ENCODE peak calls at places on chromosomes 12 and 14, in six cellular contexts. I is tibial nerve, Q is upper lobe of left lung, D is testis, J is H1, C is adrenal gland. S is an unnamed sample.

GRCh38 chr12:100826323-100826722 is 31.7 kb downstream of the ANO4 start:
- DNase-seq in J (no peak), C (peak), D (peak), Q (no peak), I (peak), S (no peak)

GRCh38 chr12:87599459-87599858 is 429.7 kb downstream of the C12orf50 start:
- DNase-seq in D (no peak), I (no peak), C (no peak), J (no peak), Q (no peak), S (no peak)

GRCh38 chr12:34301251-34302130 is 279.2 kb downstream of the ALG10 start:
- DNase-seq in I (no peak), J (no peak), Q (peak), C (no peak), D (no peak), S (no peak)

GRCh38 chr12:128695697-128696096 is 128.1 kb downstream of the SLC15A4 start:
- DNase-seq in J (no peak), I (no peak), C (no peak), D (no peak), Q (peak), S (no peak)

GRCh38 chr12:28652239-28652638 is 462.0 kb downstream of the CCDC91 start:
- DNase-seq in Q (no peak), C (no peak), D (no peak), I (no peak), J (no peak), S (no peak)

GRCh38 chr12:52633383-52633782 is 15.0 kb upstream of the KRT73 start:
- DNase-seq in D (no peak), C (no peak), I (no peak), Q (no peak), J (no peak), S (no peak)

GRCh38 chr12:130504110-130504835 is 166.6 kb downstream of the PIWIL1 start:
- DNase-seq in J (no peak), Q (no peak), I (no peak), C (no peak), D (no peak), S (no peak)

GRCh38 chr12:32995623-32996022 is 99.0 kb upstream of the PKP2 start:
- DNase-seq in D (no peak), J (no peak), C (no peak), Q (no peak), I (no peak), S (no peak)

GRCh38 chr14:21525995-21526671 is at the start of gene SALL2:
- DNase-seq in C (peak), I (peak), D (peak), Q (peak), J (peak), S (peak)

GRCh38 chr12:124390442-124391116 is 95.7 kb downstream of the RFLNA start:
- DNase-seq in C (peak), I (no peak), D (no peak), Q (peak), J (no peak), S (no peak)

GRCh38 chr14:94173885-94174621 is at the start of gene PPP4R4:
- DNase-seq in J (peak), I (peak), Q (peak), C (peak), D (peak), S (peak)

DNA sequence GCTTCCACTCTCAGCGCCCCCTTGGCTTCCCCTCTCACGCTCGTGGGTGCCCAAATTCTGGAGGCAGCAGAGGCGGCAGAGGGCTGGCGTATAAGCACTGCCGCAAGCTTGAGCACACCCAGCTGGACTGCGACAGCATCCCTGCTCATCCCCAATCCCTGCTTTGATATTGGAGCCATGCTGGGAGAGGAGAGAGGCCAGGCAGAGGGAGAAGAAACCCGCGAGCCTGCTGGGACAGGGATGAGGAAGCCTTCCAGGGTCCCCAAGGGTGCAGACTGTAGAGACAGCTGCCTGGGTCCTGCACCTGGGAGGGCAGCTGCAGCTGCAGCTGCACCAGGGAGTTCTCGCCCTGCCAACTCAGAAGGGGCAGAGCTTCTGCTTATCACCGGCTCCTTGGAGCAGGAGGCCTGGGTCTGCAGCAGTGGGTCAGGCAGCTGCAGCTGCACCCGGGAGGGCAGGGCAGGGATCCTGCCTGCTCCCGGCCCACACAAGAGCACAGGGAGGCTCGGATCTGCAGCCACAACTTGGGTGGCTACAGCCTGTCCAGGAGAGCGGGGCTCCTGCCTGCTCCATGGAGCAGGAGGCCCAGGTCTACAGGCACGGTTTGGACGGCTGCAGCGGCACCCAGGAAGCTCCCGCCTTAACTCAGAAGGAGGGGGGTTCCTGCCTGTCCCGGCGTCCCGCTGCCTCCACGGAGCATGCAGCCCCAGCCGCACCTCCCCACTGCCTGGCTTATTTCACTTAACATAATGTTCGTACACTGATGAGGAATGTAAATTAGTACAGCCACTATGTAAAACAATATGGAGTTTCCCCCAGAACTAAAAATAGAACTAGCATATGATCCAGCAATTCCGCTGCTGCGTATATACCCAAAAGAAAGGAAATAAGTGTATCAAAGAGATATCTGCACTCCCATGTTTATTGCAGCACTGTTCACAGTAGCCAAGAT is 60.4 kb upstream of the SGPP1 start:
- DNase-seq in D (no peak), I (no peak), Q (peak), C (no peak), J (no peak), S (no peak)
- H3K4me3 ChIP-seq in D (no peak), I (no peak), Q (no peak), C (no peak), J (no peak), S (no peak)

GRCh38 chr12:40105515-40106201 is at the start of gene SLC2A13:
- DNase-seq in C (peak), Q (peak), I (peak), D (peak), J (peak), S (peak)
- TF ChIP-seq POLR2A in C (peak), Q (peak), I (peak), D (peak), J (peak), S (no peak)

DNA sequence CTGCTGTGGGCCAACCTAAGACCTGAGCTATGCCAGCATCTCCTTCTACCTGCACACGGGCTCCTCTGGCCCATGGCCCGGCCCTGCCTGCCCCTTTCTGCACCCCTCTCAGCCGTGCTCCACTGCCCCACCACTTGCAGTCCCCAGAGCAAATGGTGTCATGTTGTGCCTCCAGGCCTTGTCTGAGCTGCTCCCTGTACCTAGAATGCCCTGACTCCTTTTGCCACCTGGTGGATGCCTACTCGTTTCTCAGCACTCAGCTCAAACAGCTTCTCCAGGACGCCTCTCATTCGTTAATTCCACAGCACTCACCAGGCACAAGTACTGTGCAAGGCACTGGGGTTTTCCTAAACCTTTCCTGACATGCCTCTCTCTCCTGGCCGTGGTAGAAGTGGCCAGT is 63.2 kb upstream of the PNMA1 start:
- DNase-seq in J (no peak), Q (no peak), D (no peak), C (peak), I (no peak), S (no peak)
- TF ChIP-seq CTCF in J (peak), Q (no peak), D (no peak), C (no peak), I (no peak), S (no peak)

DNA sequence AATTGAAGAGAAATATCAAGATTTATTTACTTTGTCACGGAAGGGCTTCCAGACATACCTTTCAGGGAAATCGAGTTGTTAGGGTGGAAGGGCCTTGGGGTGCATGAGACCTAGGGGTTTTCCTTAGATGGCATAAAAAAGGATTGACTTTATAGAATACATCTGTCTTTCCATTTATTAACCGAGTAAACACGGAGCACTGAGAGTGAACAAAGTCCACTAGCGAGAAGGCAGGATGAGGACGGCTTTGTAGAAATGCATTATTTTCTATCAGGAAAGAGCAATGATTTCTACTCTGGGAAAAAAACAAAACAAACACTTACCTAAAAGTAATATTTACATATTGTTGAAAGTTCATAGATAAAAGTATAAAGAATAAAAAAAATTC is 91.8 kb downstream of the RCOR1 start:
- DNase-seq in J (no peak), I (no peak), Q (no peak), C (no peak), D (no peak), S (no peak)
- H3K4me3 ChIP-seq in J (no peak), I (no peak), Q (no peak), C (no peak), D (no peak), S (no peak)

S was measured in lower leg skin.